ENCODE peak calls at places on chromosomes 11 and 22, in seven cellular contexts. One of them, this sample, is unnamed.

GRCh38 chr11:68215087-68215445 is 2.0 kb upstream of the KMT5B start:
- DNase-seq in uterus: no peak
- DNase-seq in fibroblast of mammary gland: no peak
- DNase-seq in NCI-H1092: no peak
- DNase-seq in midbrain: no peak
- DNase-seq in activated CD4-positive, alpha-beta T cell treated with anti-CD3 and anti-CD28 coated beads for 48 hours: peak
- DNase-seq in suprapubic skin: no peak
- DNase-seq in this sample: no peak

GRCh38 chr11:123478352-123478986 is 48.4 kb downstream of the GRAMD1B start:
- DNase-seq in fibroblast of mammary gland: peak
- DNase-seq in midbrain: peak
- DNase-seq in uterus: peak
- DNase-seq in NCI-H1092: peak
- DNase-seq in suprapubic skin: no peak
- DNase-seq in activated CD4-positive, alpha-beta T cell treated with anti-CD3 and anti-CD28 coated beads for 48 hours: peak
- DNase-seq in this sample: no peak

GRCh38 chr22:46010951-46011626 is 34.1 kb upstream of the WNT7B start:
- DNase-seq in NCI-H1092: peak
- DNase-seq in uterus: peak
- DNase-seq in midbrain: peak
- DNase-seq in suprapubic skin: peak
- DNase-seq in activated CD4-positive, alpha-beta T cell treated with anti-CD3 and anti-CD28 coated beads for 48 hours: no peak
- DNase-seq in fibroblast of mammary gland: no peak
- DNase-seq in this sample: peak

GRCh38 chr22:35299217-35299716 is 427 bp upstream of the TOM1 start:
- DNase-seq in fibroblast of mammary gland: peak
- DNase-seq in suprapubic skin: no peak
- DNase-seq in uterus: no peak
- DNase-seq in midbrain: no peak
- DNase-seq in activated CD4-positive, alpha-beta T cell treated with anti-CD3 and anti-CD28 coated beads for 48 hours: no peak
- DNase-seq in NCI-H1092: no peak
- DNase-seq in this sample: no peak

GRCh38 chr11:12173111-12173510 is 62.7 kb downstream of the MICAL2 start:
- DNase-seq in uterus: no peak
- DNase-seq in fibroblast of mammary gland: no peak
- DNase-seq in NCI-H1092: no peak
- DNase-seq in suprapubic skin: no peak
- DNase-seq in midbrain: no peak
- DNase-seq in activated CD4-positive, alpha-beta T cell treated with anti-CD3 and anti-CD28 coated beads for 48 hours: no peak
- DNase-seq in this sample: no peak

GRCh38 chr11:34339149-34340064 is 18.4 kb downstream of the ABTB2 start:
- DNase-seq in midbrain: no peak
- DNase-seq in fibroblast of mammary gland: no peak
- DNase-seq in uterus: no peak
- DNase-seq in suprapubic skin: no peak
- DNase-seq in NCI-H1092: no peak
- DNase-seq in activated CD4-positive, alpha-beta T cell treated with anti-CD3 and anti-CD28 coated beads for 48 hours: no peak
- DNase-seq in this sample: no peak

GRCh38 chr11:3796796-3797328 is 492 bp downstream of the NUP98 start:
- DNase-seq in activated CD4-positive, alpha-beta T cell treated with anti-CD3 and anti-CD28 coated beads for 48 hours: no peak
- DNase-seq in NCI-H1092: peak
- DNase-seq in uterus: no peak
- DNase-seq in suprapubic skin: no peak
- DNase-seq in fibroblast of mammary gland: peak
- DNase-seq in midbrain: no peak
- DNase-seq in this sample: no peak

GRCh38 chr22:30717331-30717921 is 22.8 kb downstream of the OSBP2 start:
- DNase-seq in suprapubic skin: peak
- DNase-seq in NCI-H1092: no peak
- DNase-seq in uterus: no peak
- DNase-seq in activated CD4-positive, alpha-beta T cell treated with anti-CD3 and anti-CD28 coated beads for 48 hours: peak
- DNase-seq in fibroblast of mammary gland: peak
- DNase-seq in midbrain: no peak
- DNase-seq in this sample: no peak

GRCh38 chr11:12754582-12755250 is 80.5 kb downstream of the TEAD1 start:
- DNase-seq in fibroblast of mammary gland: no peak
- DNase-seq in uterus: no peak
- DNase-seq in activated CD4-positive, alpha-beta T cell treated with anti-CD3 and anti-CD28 coated beads for 48 hours: no peak
- DNase-seq in NCI-H1092: no peak
- DNase-seq in midbrain: no peak
- DNase-seq in suprapubic skin: no peak
- DNase-seq in this sample: no peak

GRCh38 chr11:35893796-35894475 is 49.9 kb upstream of the LDLRAD3 start:
- DNase-seq in NCI-H1092: no peak
- DNase-seq in uterus: no peak
- DNase-seq in midbrain: no peak
- DNase-seq in fibroblast of mammary gland: peak
- DNase-seq in suprapubic skin: peak
- DNase-seq in activated CD4-positive, alpha-beta T cell treated with anti-CD3 and anti-CD28 coated beads for 48 hours: no peak
- DNase-seq in this sample: peak

GRCh38 chr22:25360411-25360810 is 141.0 kb downstream of the CRYBB2 start:
- DNase-seq in activated CD4-positive, alpha-beta T cell treated with anti-CD3 and anti-CD28 coated beads for 48 hours: no peak
- DNase-seq in NCI-H1092: no peak
- DNase-seq in suprapubic skin: peak
- DNase-seq in uterus: no peak
- DNase-seq in fibroblast of mammary gland: no peak
- DNase-seq in midbrain: no peak
- DNase-seq in this sample: no peak

GRCh38 chr11:130527648-130528300 is 79.3 kb downstream of the ADAMTS15 start:
- DNase-seq in activated CD4-positive, alpha-beta T cell treated with anti-CD3 and anti-CD28 coated beads for 48 hours: no peak
- DNase-seq in uterus: no peak
- DNase-seq in NCI-H1092: no peak
- DNase-seq in fibroblast of mammary gland: peak
- DNase-seq in midbrain: no peak
- DNase-seq in suprapubic skin: no peak
- DNase-seq in this sample: no peak

GRCh38 chr11:74647831-74648230 is 55.4 kb downstream of the POLD3 start:
- DNase-seq in NCI-H1092: no peak
- DNase-seq in activated CD4-positive, alpha-beta T cell treated with anti-CD3 and anti-CD28 coated beads for 48 hours: no peak
- DNase-seq in fibroblast of mammary gland: no peak
- DNase-seq in suprapubic skin: no peak
- DNase-seq in midbrain: no peak
- DNase-seq in uterus: no peak
- DNase-seq in this sample: no peak

GRCh38 chr11:35009191-35009940 is 92.9 kb downstream of the PDHX start:
- DNase-seq in activated CD4-positive, alpha-beta T cell treated with anti-CD3 and anti-CD28 coated beads for 48 hours: no peak
- DNase-seq in fibroblast of mammary gland: peak
- DNase-seq in suprapubic skin: no peak
- DNase-seq in midbrain: no peak
- DNase-seq in NCI-H1092: no peak
- DNase-seq in uterus: peak
- DNase-seq in this sample: no peak

GRCh38 chr22:48267681-48268080 is 1505.2 kb downstream of the TBC1D22A start:
- DNase-seq in suprapubic skin: peak
- DNase-seq in fibroblast of mammary gland: no peak
- DNase-seq in uterus: no peak
- DNase-seq in NCI-H1092: no peak
- DNase-seq in activated CD4-positive, alpha-beta T cell treated with anti-CD3 and anti-CD28 coated beads for 48 hours: no peak
- DNase-seq in midbrain: no peak
- DNase-seq in this sample: no peak

GRCh38 chr11:16986434-16987204 is 27.6 kb downstream of the PLEKHA7 start:
- DNase-seq in activated CD4-positive, alpha-beta T cell treated with anti-CD3 and anti-CD28 coated beads for 48 hours: peak
- DNase-seq in uterus: peak
- DNase-seq in fibroblast of mammary gland: no peak
- DNase-seq in suprapubic skin: no peak
- DNase-seq in NCI-H1092: no peak
- DNase-seq in midbrain: no peak
- DNase-seq in this sample: no peak

GRCh38 chr11:9179141-9179540 is 86.0 kb downstream of the DENND5A start:
- DNase-seq in uterus: no peak
- DNase-seq in suprapubic skin: no peak
- DNase-seq in fibroblast of mammary gland: no peak
- DNase-seq in NCI-H1092: no peak
- DNase-seq in activated CD4-positive, alpha-beta T cell treated with anti-CD3 and anti-CD28 coated beads for 48 hours: no peak
- DNase-seq in midbrain: no peak
- DNase-seq in this sample: no peak

GRCh38 chr11:34027516-34028406 is 23.8 kb upstream of the CAPRIN1 start:
- DNase-seq in activated CD4-positive, alpha-beta T cell treated with anti-CD3 and anti-CD28 coated beads for 48 hours: no peak
- DNase-seq in suprapubic skin: no peak
- DNase-seq in uterus: no peak
- DNase-seq in midbrain: no peak
- DNase-seq in fibroblast of mammary gland: no peak
- DNase-seq in NCI-H1092: peak
- DNase-seq in this sample: no peak

GRCh38 chr22:49368976-49369725 is 458.5 kb downstream of the BRD1 start:
- DNase-seq in fibroblast of mammary gland: no peak
- DNase-seq in suprapubic skin: peak
- DNase-seq in NCI-H1092: no peak
- DNase-seq in uterus: no peak
- DNase-seq in midbrain: no peak
- DNase-seq in activated CD4-positive, alpha-beta T cell treated with anti-CD3 and anti-CD28 coated beads for 48 hours: no peak
- DNase-seq in this sample: peak

GRCh38 chr11:123250811-123251655 is 56.0 kb upstream of the CLMP start:
- DNase-seq in activated CD4-positive, alpha-beta T cell treated with anti-CD3 and anti-CD28 coated beads for 48 hours: no peak
- DNase-seq in fibroblast of mammary gland: no peak
- DNase-seq in NCI-H1092: no peak
- DNase-seq in suprapubic skin: no peak
- DNase-seq in uterus: no peak
- DNase-seq in midbrain: no peak
- DNase-seq in this sample: no peak

GRCh38 chr11:120125509-120125908 is 12.4 kb downstream of the TRIM29 start:
- DNase-seq in activated CD4-positive, alpha-beta T cell treated with anti-CD3 and anti-CD28 coated beads for 48 hours: no peak
- DNase-seq in fibroblast of mammary gland: no peak
- DNase-seq in uterus: no peak
- DNase-seq in NCI-H1092: no peak
- DNase-seq in suprapubic skin: peak
- DNase-seq in midbrain: no peak
- DNase-seq in this sample: no peak

GRCh38 chr11:62981743-62982142 is 3.0 kb downstream of the SLC22A6 start:
- DNase-seq in uterus: no peak
- DNase-seq in activated CD4-positive, alpha-beta T cell treated with anti-CD3 and anti-CD28 coated beads for 48 hours: no peak
- DNase-seq in fibroblast of mammary gland: no peak
- DNase-seq in midbrain: no peak
- DNase-seq in NCI-H1092: no peak
- DNase-seq in suprapubic skin: no peak
- DNase-seq in this sample: no peak

GRCh38 chr22:19850482-19851109 is 4.1 kb downstream of the GNB1L start:
- DNase-seq in activated CD4-positive, alpha-beta T cell treated with anti-CD3 and anti-CD28 coated beads for 48 hours: no peak
- DNase-seq in midbrain: no peak
- DNase-seq in NCI-H1092: no peak
- DNase-seq in suprapubic skin: no peak
- DNase-seq in fibroblast of mammary gland: no peak
- DNase-seq in uterus: no peak
- DNase-seq in this sample: no peak

GRCh38 chr22:46100401-46101105 is 49.8 kb upstream of the PPARA start:
- DNase-seq in uterus: no peak
- DNase-seq in NCI-H1092: no peak
- DNase-seq in midbrain: no peak
- DNase-seq in fibroblast of mammary gland: no peak
- DNase-seq in activated CD4-positive, alpha-beta T cell treated with anti-CD3 and anti-CD28 coated beads for 48 hours: no peak
- DNase-seq in suprapubic skin: no peak
- DNase-seq in this sample: no peak